ENCODE peak calls at places on chromosomes 3 and 15, in nine cellular contexts. A is OCI-LY7; S is left ventricle myocardium inferior; T is adrenal gland; F is fibroblast of lung; B is IMR-90; I is upper lobe of right lung; D is spleen; U is CD8-positive, alpha-beta memory T cell. Z is an unnamed sample.

GRCh38 chr15:73426458-73426994 is 16.4 kb upstream of the REC114 start:
- DNase-seq in A (no peak), S (no peak), T (no peak), F (no peak), B (no peak), I (no peak), D (no peak), U (no peak), Z (no peak)

GRCh38 chr3:195005251-195005620 is 265.7 kb downstream of the XXYLT1 start:
- DNase-seq in A (no peak), S (no peak), T (no peak), F (no peak), B (no peak), I (peak; percentile 33), D (no peak), U (no peak), Z (no peak)

GRCh38 chr15:41796457-41796856 is 22.2 kb downstream of the MAPKBP1 start:
- DNase-seq in A (no peak), S (no peak), T (no peak), F (peak; percentile 52), B (peak; percentile 68), I (no peak), D (no peak), U (no peak), Z (no peak)

GRCh38 chr3:161409069-161409468 is 37.8 kb upstream of the SPTSSB start:
- DNase-seq in A (peak; percentile 21), S (no peak), T (no peak), F (peak; percentile 62), B (peak; percentile 23), I (no peak), D (no peak), U (no peak), Z (no peak)

GRCh38 chr3:169659096-169659521 is 4.4 kb downstream of the MECOM start:
- DNase-seq in A (no peak), S (peak; percentile 36), T (no peak), F (peak; percentile 43), B (no peak), I (peak; percentile 63), D (no peak), U (no peak), Z (no peak)

GRCh38 chr3:167318996-167319615 is 61.0 kb downstream of the ZBBX start:
- DNase-seq in A (no peak), S (no peak), T (no peak), F (no peak), B (no peak), I (no peak), D (no peak), U (no peak), Z (no peak)

GRCh38 chr15:79635897-79636596 is 203.9 kb downstream of the MINAR1 start:
- DNase-seq in A (no peak), S (no peak), T (no peak), F (no peak), B (peak; percentile 14), I (no peak), D (no peak), U (no peak), Z (no peak)

GRCh38 chr15:43241100-43241499 is 20.3 kb upstream of the EPB42 start:
- DNase-seq in A (no peak), S (peak; percentile 26), T (no peak), F (peak; percentile 34), B (peak; percentile 32), I (no peak), D (no peak), U (no peak), Z (no peak)

GRCh38 chr15:40333922-40334492 is 6.7 kb downstream of the CCDC9B start:
- DNase-seq in A (peak; percentile 9), S (peak; percentile 78), T (no peak), F (peak; percentile 60), B (peak; percentile 86), I (peak; percentile 82), D (peak; percentile 87), U (no peak), Z (no peak)

GRCh38 chr3:113847664-113848461 is 9.3 kb downstream of the GRAMD1C start:
- DNase-seq in A (no peak), S (no peak), T (no peak), F (no peak), B (no peak), I (no peak), D (no peak), U (no peak), Z (no peak)

GRCh38 chr3:44993471-44994205 is 17.6 kb downstream of the EXOSC7 start:
- DNase-seq in A (no peak), S (no peak), T (peak; percentile 52), F (peak; percentile 66), B (peak; percentile 79), I (no peak), D (no peak), U (no peak), Z (no peak)

GRCh38 chr3:128698211-128699011 is 27.6 kb upstream of the RAB7A start:
- DNase-seq in A (no peak), S (peak; percentile 38), T (peak; percentile 53), F (no peak), B (no peak), I (peak; percentile 78), D (peak; percentile 83), U (no peak), Z (no peak)

GRCh38 chr3:61360297-61360696 is 109.0 kb upstream of the FHIT start:
- DNase-seq in A (no peak), S (no peak), T (no peak), F (no peak), B (no peak), I (no peak), D (no peak), U (no peak), Z (no peak)

GRCh38 chr15:68553994-68554715 is 24.6 kb upstream of the CORO2B start:
- DNase-seq in A (peak; percentile 81), S (no peak), T (peak; percentile 75), F (peak; percentile 72), B (peak; percentile 58), I (no peak), D (peak; percentile 71), U (peak; percentile 42), Z (peak; percentile 26)

GRCh38 chr3:61663728-61664492 is 102.5 kb downstream of the PTPRG start:
- DNase-seq in A (no peak), S (no peak), T (no peak), F (peak; percentile 95), B (peak; percentile 97), I (no peak), D (no peak), U (no peak), Z (no peak)

GRCh38 chr3:9902372-9903237 is at the start of gene IL17RE:
- DNase-seq in A (no peak), S (no peak), T (no peak), F (no peak), B (no peak), I (peak; percentile 86), D (peak; percentile 64), U (no peak), Z (no peak)

GRCh38 chr3:99269606-99270355 is 368.3 kb upstream of the DCBLD2 start:
- DNase-seq in A (no peak), S (peak; percentile 25), T (no peak), F (no peak), B (no peak), I (no peak), D (no peak), U (no peak), Z (no peak)

GRCh38 chr3:46936733-46937250 is 39.8 kb downstream of the CCDC12 start:
- DNase-seq in A (no peak), S (no peak), T (no peak), F (no peak), B (peak; percentile 57), I (no peak), D (peak; percentile 58), U (no peak), Z (no peak)

GRCh38 chr15:81184188-81184587 is 12.5 kb upstream of the IL16 start:
- DNase-seq in A (no peak), S (no peak), T (no peak), F (peak; percentile 47), B (peak; percentile 41), I (no peak), D (no peak), U (no peak), Z (no peak)

DNA sequence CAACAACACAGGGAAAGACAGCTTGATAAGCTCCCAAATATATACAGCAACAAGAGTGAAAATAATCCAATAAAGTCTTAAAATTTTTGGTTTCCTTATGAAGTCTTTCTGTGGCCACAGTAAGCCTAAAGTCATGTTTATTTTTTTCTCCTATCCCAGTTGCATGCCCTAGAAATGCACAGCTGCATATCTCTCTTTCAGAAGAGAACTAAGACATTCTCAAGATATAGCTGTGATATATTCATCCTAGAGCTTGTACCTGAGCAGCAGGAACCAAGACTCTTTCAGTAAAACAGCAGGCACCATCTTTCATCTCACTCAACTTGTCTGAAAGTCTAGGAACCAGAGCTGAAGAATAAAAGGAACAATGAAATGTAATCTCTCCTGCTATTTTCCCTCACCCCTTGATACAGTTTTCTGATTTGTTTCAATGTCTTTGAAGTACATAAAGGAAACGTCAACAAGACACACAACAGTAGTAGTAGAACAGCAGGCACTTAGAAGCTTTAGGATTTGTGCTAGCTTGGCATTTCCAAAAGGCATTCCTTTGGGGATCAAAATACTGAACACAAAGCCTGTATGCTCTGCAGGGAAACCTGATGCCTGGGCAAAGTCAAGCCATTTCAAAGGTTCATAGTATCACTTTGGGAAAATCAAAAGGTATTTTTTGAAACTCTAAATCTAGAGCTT is 536.8 kb downstream of the PYDC2 start:
- DNase-seq in A (no peak), S (no peak), T (no peak), F (no peak), B (no peak), I (no peak), D (no peak), U (no peak), Z (no peak)
- H3K9me3 ChIP-seq in A (no peaks in the 10 kb centered on the region), S (peaks cover 16% of the 10 kb centered on the region), T (no peaks in the 10 kb centered on the region), F (no peaks in the 10 kb centered on the region), B (peaks cover 5% of the 10 kb centered on the region), I (no peaks in the 10 kb centered on the region), D (peaks cover 35% of the 10 kb centered on the region), U (no peaks in the 10 kb centered on the region), Z (no peaks in the 10 kb centered on the region)

GRCh38 chr15:25057574-25057973 is 102.8 kb downstream of the SNRPN start:
- DNase-seq in A (no peak), S (no peak), T (no peak), F (no peak), B (no peak), I (no peak), D (peak; percentile 31), U (no peak), Z (no peak)
- H3K9me3 ChIP-seq in A (no peaks in the 10 kb centered on the region), S (peaks cover 100% of the 10 kb centered on the region), T (peaks cover 96% of the 10 kb centered on the region), F (peaks cover 30% of the 10 kb centered on the region), B (peaks cover 100% of the 10 kb centered on the region), I (peaks cover 99% of the 10 kb centered on the region), D (peaks cover 100% of the 10 kb centered on the region), U (peaks cover 99% of the 10 kb centered on the region), Z (peaks cover 61% of the 10 kb centered on the region)

DNA sequence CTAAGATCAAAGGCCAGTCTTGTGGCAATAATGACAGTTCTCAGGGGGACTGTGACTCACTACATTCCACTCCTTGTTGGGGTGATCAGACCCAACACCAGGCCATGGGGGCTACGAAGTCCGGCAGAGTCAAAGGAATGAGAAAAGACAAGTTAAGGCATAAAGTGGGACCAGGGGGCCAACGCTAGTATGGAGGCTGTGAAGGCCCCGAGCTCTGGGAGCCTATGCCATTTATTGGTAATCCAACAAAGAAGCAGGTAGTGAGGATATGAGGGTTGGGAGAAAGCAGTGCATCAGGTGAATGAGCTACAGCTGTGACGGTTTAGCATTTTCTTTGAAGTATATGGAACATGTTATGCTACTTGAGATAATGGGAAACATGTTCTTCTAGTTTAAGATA is 104.4 kb upstream of the C2CD4B start:
- DNase-seq in A (peak; percentile 3), S (no peak), T (no peak), F (peak; percentile 3), B (no peak), I (no peak), D (no peak), U (no peak), Z (no peak)
- H3K9me3 ChIP-seq in A (peaks cover 9% of the 10 kb centered on the region), S (peaks cover 56% of the 10 kb centered on the region), T (peaks cover 13% of the 10 kb centered on the region), F (no peaks in the 10 kb centered on the region), B (peaks cover 26% of the 10 kb centered on the region), I (peaks cover 30% of the 10 kb centered on the region), D (peaks cover 54% of the 10 kb centered on the region), U (peaks cover 6% of the 10 kb centered on the region), Z (peaks cover 17% of the 10 kb centered on the region)

GRCh38 chr15:25095179-25095578 is 140.4 kb downstream of the SNRPN start:
- DNase-seq in A (no peak), S (no peak), T (no peak), F (no peak), B (no peak), I (no peak), D (no peak), U (no peak), Z (no peak)
- H3K9me3 ChIP-seq in A (peaks cover 3% of the 10 kb centered on the region), S (peaks cover 100% of the 10 kb centered on the region), T (peaks cover 19% of the 10 kb centered on the region), F (no peaks in the 10 kb centered on the region), B (peaks cover 24% of the 10 kb centered on the region), I (peaks cover 57% of the 10 kb centered on the region), D (peaks cover 100% of the 10 kb centered on the region), U (peaks cover 27% of the 10 kb centered on the region), Z (peaks cover 31% of the 10 kb centered on the region)

Z was measured in T-helper 17 cell.